ENCODE peak calls at places on chromosomes 6 and 20, in four cellular contexts. P is astrocyte, Y is heart left ventricle, N is transverse colon. U is an unnamed sample.

GRCh38 chr6:26121141-26122004 is 34.1 kb downstream of the HFE start:
- DNase-seq in Y (no peak), N (no peak), P (peak; percentile 49), U (no peak)

GRCh38 chr6:30481213-30481964 is 7.9 kb upstream of the HLA-E start:
- DNase-seq in Y (no peak), P (no peak), N (no peak), U (no peak)

GRCh38 chr6:144265390-144265789 is 19.7 kb upstream of the UTRN start:
- DNase-seq in N (no peak), Y (no peak), P (peak; percentile 86), U (no peak)

GRCh38 chr6:137823826-137824501 is 43.1 kb upstream of the TNFAIP3 start:
- DNase-seq in Y (no peak), N (peak; percentile 65), P (peak; percentile 72), U (no peak)

GRCh38 chr6:123841067-123841896 is 37.6 kb downstream of the NKAIN2 start:
- DNase-seq in P (no peak), Y (no peak), N (no peak), U (no peak)

GRCh38 chr6:21240709-21241108 is 352.8 kb upstream of the SOX4 start:
- DNase-seq in P (no peak), N (no peak), Y (no peak), U (no peak)

GRCh38 chr6:143279385-143279784 is 171.1 kb downstream of the ADAT2 start:
- DNase-seq in Y (no peak), P (no peak), N (peak; percentile 14), U (no peak)

GRCh38 chr6:161301338-161301737 is 27.5 kb upstream of the AGPAT4 start:
- DNase-seq in Y (no peak), N (no peak), P (peak; percentile 82), U (no peak)

GRCh38 chr20:62258499-62259293 is 20.4 kb downstream of the OSBPL2 start:
- DNase-seq in P (peak; percentile 69), Y (no peak), N (no peak), U (peak; percentile 41)

GRCh38 chr6:27770724-27771123 is 141.5 kb downstream of the OR2B2 start:
- DNase-seq in P (no peak), N (no peak), Y (no peak), U (no peak)

GRCh38 chr20:53865905-53866786 is 204.2 kb downstream of the BCAS1 start:
- DNase-seq in N (peak; percentile 53), P (peak; percentile 71), Y (peak; percentile 26), U (peak; percentile 27)
- H3K4me3 ChIP-seq in N (no peak overlapping the region), P (no peak overlapping the region), Y (no peak overlapping the region), U (peak overlapping the region; percentile 31)

DNA sequence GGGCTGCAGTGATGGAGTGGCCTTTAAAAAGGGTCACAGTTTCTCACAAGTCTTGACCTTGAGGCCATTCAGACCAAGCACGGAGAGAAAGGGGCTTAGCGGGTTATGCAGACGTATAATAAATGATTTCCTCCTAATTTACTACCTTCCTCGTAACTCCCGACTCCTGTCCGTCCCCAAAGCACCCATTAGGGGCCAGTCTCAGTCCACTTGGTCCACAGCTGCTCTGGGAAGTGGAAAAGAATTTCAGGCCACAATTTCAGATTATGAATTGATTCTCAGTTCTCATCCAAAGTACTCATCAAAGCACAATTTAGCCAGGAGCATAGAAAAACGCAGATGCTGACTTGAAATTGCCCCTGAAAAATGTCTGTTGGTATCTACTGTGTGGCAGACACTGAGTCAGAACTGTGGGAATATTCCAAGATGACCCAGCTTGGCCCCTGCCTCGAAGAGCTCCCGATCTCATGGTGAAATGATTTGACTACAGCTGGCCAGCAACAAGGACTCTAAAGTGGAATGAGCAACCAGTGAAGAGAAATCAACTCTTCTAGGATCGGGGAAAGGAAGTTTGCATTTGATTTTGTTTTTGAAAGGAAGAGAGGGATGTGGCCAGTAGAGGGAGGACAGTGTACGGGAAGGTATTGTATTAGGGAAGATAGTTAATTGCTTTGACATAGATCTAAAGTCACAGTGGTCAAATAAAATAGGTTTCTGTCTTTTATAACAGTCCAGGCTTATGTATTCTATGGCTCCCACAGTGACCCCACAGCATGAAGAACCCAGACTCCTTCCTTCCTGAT is 15.2 kb upstream of the STK35 start:
- DNase-seq in P (no peak), N (no peak), Y (no peak), U (no peak)
- TF ChIP-seq CTCF in P (no peak), N (no peak), Y (peak; percentile 30), U (peak; percentile 39)

DNA sequence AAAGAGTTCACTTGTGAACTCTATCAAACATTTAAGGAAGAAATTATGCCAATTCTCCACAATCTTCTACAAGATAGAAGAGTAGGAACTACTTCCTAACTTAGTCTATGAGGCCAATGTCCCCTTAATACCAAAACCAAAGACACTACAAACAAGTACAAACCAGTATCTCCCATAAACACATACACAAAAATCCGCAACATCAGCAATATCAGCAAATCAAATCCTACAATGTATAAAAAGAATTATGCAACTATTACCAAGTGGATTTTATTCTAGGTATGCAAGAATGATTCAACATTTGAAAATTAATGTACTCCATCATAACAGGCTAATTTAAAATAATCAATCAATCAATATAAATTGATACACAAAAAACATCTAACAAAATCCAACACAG is 45.4 kb downstream of the SYCP2 start:
- DNase-seq in N (no peak), P (no peak), Y (no peak), U (no peak)
- H3K27ac ChIP-seq in N (no peak overlapping the region), P (no peak overlapping the region), Y (no peak overlapping the region), U (no peak overlapping the region)

DNA sequence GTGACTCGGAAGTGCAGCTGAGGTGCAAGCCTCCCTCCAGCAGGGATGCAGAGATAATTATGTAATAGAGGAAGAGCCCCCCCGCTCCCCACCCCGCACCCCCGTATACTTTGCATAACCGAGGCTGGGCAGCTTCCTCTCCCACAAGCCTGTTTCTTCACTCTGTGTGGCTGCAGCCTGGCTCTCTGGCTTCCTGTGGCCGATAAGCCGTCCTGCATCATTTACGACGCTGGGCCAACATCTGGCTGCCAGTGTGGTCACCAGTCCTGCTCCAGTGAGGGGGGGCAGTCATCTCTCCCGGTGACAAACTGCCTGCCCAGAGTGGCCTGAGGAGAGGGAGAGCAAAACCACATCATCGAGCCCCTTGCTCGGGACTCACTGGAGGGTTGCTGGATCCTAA is 59.2 kb downstream of the RBM38 start:
- DNase-seq in Y (peak; percentile 64), N (peak; percentile 52), P (no peak), U (no peak)
- H3K4me3 ChIP-seq in Y (no peak overlapping the region), N (no peak overlapping the region), P (no peak overlapping the region), U (no peak overlapping the region)

GRCh38 chr20:47318027-47318595 is 38.4 kb downstream of the ZMYND8 start:
- DNase-seq in Y (no peak), N (peak; percentile 73), P (peak; percentile 75), U (no peak)

GRCh38 chr20:47317127-47317895 is 39.2 kb downstream of the ZMYND8 start:
- DNase-seq in Y (peak; percentile 78), P (peak; percentile 99), N (peak; percentile 76), U (peak; percentile 88)

GRCh38 chr20:47315339-47315662 is 41.2 kb downstream of the ZMYND8 start:
- DNase-seq in Y (no peak), N (no peak), P (no peak), U (no peak)

GRCh38 chr20:47314647-47315338 is 41.7 kb downstream of the ZMYND8 start:
- DNase-seq in P (no peak), Y (no peak), N (no peak), U (no peak)

GRCh38 chr20:47316776-47317126 is 39.7 kb downstream of the ZMYND8 start:
- DNase-seq in Y (no peak), P (no peak), N (no peak), U (no peak)
- TF ChIP-seq CTCF in Y (no peak), P (no peak), N (no peak), U (no peak)